ENCODE peak calls at places on chromosomes 5 and 9, in eight cellular contexts. One of them, this sample, is unnamed.

GRCh38 chr5:32421075-32421474 is 23.5 kb downstream of the ZFR start:
- DNase-seq in epithelial cell of prostate: no peak
- DNase-seq in AML-193: no peak
- DNase-seq in GM04503: no peak
- DNase-seq in trophoblast cell: no peak
- DNase-seq in activated CD4-positive, alpha-beta T cell treated with anti-CD3 and anti-CD28 coated beads, Interleukin-2, amount 50 U/mL, for 48 hours: no peak
- DNase-seq in A549: no peak
- DNase-seq in RWPE1: no peak
- DNase-seq in this sample: no peak

GRCh38 chr9:23851024-23851629 is 25.1 kb upstream of the ELAVL2 start:
- DNase-seq in A549: peak
- DNase-seq in GM04503: no peak
- DNase-seq in activated CD4-positive, alpha-beta T cell treated with anti-CD3 and anti-CD28 coated beads, Interleukin-2, amount 50 U/mL, for 48 hours: no peak
- DNase-seq in trophoblast cell: no peak
- DNase-seq in RWPE1: peak
- DNase-seq in epithelial cell of prostate: no peak
- DNase-seq in AML-193: no peak
- DNase-seq in this sample: no peak

GRCh38 chr9:136014928-136015633 is 53.9 kb upstream of the UBAC1 start:
- DNase-seq in GM04503: no peak
- DNase-seq in epithelial cell of prostate: no peak
- DNase-seq in AML-193: no peak
- DNase-seq in activated CD4-positive, alpha-beta T cell treated with anti-CD3 and anti-CD28 coated beads, Interleukin-2, amount 50 U/mL, for 48 hours: no peak
- DNase-seq in trophoblast cell: no peak
- DNase-seq in A549: no peak
- DNase-seq in RWPE1: no peak
- DNase-seq in this sample: no peak

GRCh38 chr9:133716564-133717112 is 21.5 kb downstream of the SARDH start:
- DNase-seq in RWPE1: no peak
- DNase-seq in epithelial cell of prostate: no peak
- DNase-seq in trophoblast cell: no peak
- DNase-seq in GM04503: no peak
- DNase-seq in activated CD4-positive, alpha-beta T cell treated with anti-CD3 and anti-CD28 coated beads, Interleukin-2, amount 50 U/mL, for 48 hours: no peak
- DNase-seq in A549: no peak
- DNase-seq in AML-193: no peak
- DNase-seq in this sample: no peak

GRCh38 chr9:88979021-88979420 is 12.2 kb upstream of the S1PR3 start:
- DNase-seq in RWPE1: no peak
- DNase-seq in A549: no peak
- DNase-seq in trophoblast cell: no peak
- DNase-seq in GM04503: no peak
- DNase-seq in epithelial cell of prostate: no peak
- DNase-seq in AML-193: no peak
- DNase-seq in activated CD4-positive, alpha-beta T cell treated with anti-CD3 and anti-CD28 coated beads, Interleukin-2, amount 50 U/mL, for 48 hours: no peak
- DNase-seq in this sample: no peak

GRCh38 chr5:172170251-172170701 is 17.7 kb downstream of the STK10 start:
- DNase-seq in epithelial cell of prostate: no peak
- DNase-seq in GM04503: no peak
- DNase-seq in RWPE1: no peak
- DNase-seq in trophoblast cell: no peak
- DNase-seq in activated CD4-positive, alpha-beta T cell treated with anti-CD3 and anti-CD28 coated beads, Interleukin-2, amount 50 U/mL, for 48 hours: no peak
- DNase-seq in A549: no peak
- DNase-seq in AML-193: no peak
- DNase-seq in this sample: no peak

GRCh38 chr5:80134879-80135278 is 99.7 kb downstream of the THBS4 start:
- DNase-seq in trophoblast cell: no peak
- DNase-seq in RWPE1: no peak
- DNase-seq in GM04503: no peak
- DNase-seq in A549: no peak
- DNase-seq in activated CD4-positive, alpha-beta T cell treated with anti-CD3 and anti-CD28 coated beads, Interleukin-2, amount 50 U/mL, for 48 hours: no peak
- DNase-seq in epithelial cell of prostate: no peak
- DNase-seq in AML-193: no peak
- DNase-seq in this sample: no peak

GRCh38 chr9:121222524-121223171 is 21.0 kb upstream of the RAB14 start:
- DNase-seq in trophoblast cell: peak
- DNase-seq in epithelial cell of prostate: no peak
- DNase-seq in RWPE1: peak
- DNase-seq in activated CD4-positive, alpha-beta T cell treated with anti-CD3 and anti-CD28 coated beads, Interleukin-2, amount 50 U/mL, for 48 hours: no peak
- DNase-seq in GM04503: no peak
- DNase-seq in AML-193: peak
- DNase-seq in A549: peak
- DNase-seq in this sample: no peak

GRCh38 chr9:135490166-135490870 is 10.2 kb upstream of the MRPS2 start:
- DNase-seq in GM04503: no peak
- DNase-seq in RWPE1: no peak
- DNase-seq in trophoblast cell: no peak
- DNase-seq in epithelial cell of prostate: no peak
- DNase-seq in A549: no peak
- DNase-seq in activated CD4-positive, alpha-beta T cell treated with anti-CD3 and anti-CD28 coated beads, Interleukin-2, amount 50 U/mL, for 48 hours: no peak
- DNase-seq in AML-193: no peak
- DNase-seq in this sample: no peak

GRCh38 chr5:27191786-27192505 is 153.6 kb upstream of the CDH9 start:
- DNase-seq in AML-193: no peak
- DNase-seq in RWPE1: peak
- DNase-seq in epithelial cell of prostate: no peak
- DNase-seq in A549: no peak
- DNase-seq in GM04503: no peak
- DNase-seq in trophoblast cell: no peak
- DNase-seq in activated CD4-positive, alpha-beta T cell treated with anti-CD3 and anti-CD28 coated beads, Interleukin-2, amount 50 U/mL, for 48 hours: no peak
- DNase-seq in this sample: peak

GRCh38 chr9:16532272-16532671 is 338.2 kb downstream of the BNC2 start:
- DNase-seq in RWPE1: no peak
- DNase-seq in GM04503: no peak
- DNase-seq in AML-193: no peak
- DNase-seq in epithelial cell of prostate: no peak
- DNase-seq in A549: no peak
- DNase-seq in activated CD4-positive, alpha-beta T cell treated with anti-CD3 and anti-CD28 coated beads, Interleukin-2, amount 50 U/mL, for 48 hours: no peak
- DNase-seq in trophoblast cell: no peak
- DNase-seq in this sample: no peak

GRCh38 chr9:134212809-134213507 is 48.6 kb upstream of the RNU6ATAC start:
- DNase-seq in AML-193: no peak
- DNase-seq in trophoblast cell: no peak
- DNase-seq in epithelial cell of prostate: no peak
- DNase-seq in GM04503: no peak
- DNase-seq in activated CD4-positive, alpha-beta T cell treated with anti-CD3 and anti-CD28 coated beads, Interleukin-2, amount 50 U/mL, for 48 hours: no peak
- DNase-seq in A549: no peak
- DNase-seq in RWPE1: no peak
- DNase-seq in this sample: no peak

GRCh38 chr5:663436-664342 is 29.5 kb downstream of the TPPP start:
- DNase-seq in activated CD4-positive, alpha-beta T cell treated with anti-CD3 and anti-CD28 coated beads, Interleukin-2, amount 50 U/mL, for 48 hours: no peak
- DNase-seq in RWPE1: no peak
- DNase-seq in epithelial cell of prostate: no peak
- DNase-seq in AML-193: no peak
- DNase-seq in A549: no peak
- DNase-seq in trophoblast cell: no peak
- DNase-seq in GM04503: no peak
- DNase-seq in this sample: no peak

GRCh38 chr5:93078082-93079038 is 502.7 kb downstream of the NR2F1-AS1 start:
- DNase-seq in trophoblast cell: peak
- DNase-seq in AML-193: no peak
- DNase-seq in RWPE1: peak
- DNase-seq in A549: peak
- DNase-seq in GM04503: peak
- DNase-seq in activated CD4-positive, alpha-beta T cell treated with anti-CD3 and anti-CD28 coated beads, Interleukin-2, amount 50 U/mL, for 48 hours: peak
- DNase-seq in epithelial cell of prostate: peak
- DNase-seq in this sample: peak

GRCh38 chr9:136941231-136942111 is 3.1 kb downstream of the FBXW5 start:
- DNase-seq in epithelial cell of prostate: no peak
- DNase-seq in A549: no peak
- DNase-seq in trophoblast cell: no peak
- DNase-seq in activated CD4-positive, alpha-beta T cell treated with anti-CD3 and anti-CD28 coated beads, Interleukin-2, amount 50 U/mL, for 48 hours: no peak
- DNase-seq in AML-193: no peak
- DNase-seq in RWPE1: no peak
- DNase-seq in GM04503: no peak
- DNase-seq in this sample: no peak

GRCh38 chr5:72441094-72441723 is 66.0 kb downstream of the ZNF366 start:
- DNase-seq in epithelial cell of prostate: no peak
- DNase-seq in AML-193: no peak
- DNase-seq in trophoblast cell: no peak
- DNase-seq in GM04503: no peak
- DNase-seq in activated CD4-positive, alpha-beta T cell treated with anti-CD3 and anti-CD28 coated beads, Interleukin-2, amount 50 U/mL, for 48 hours: no peak
- DNase-seq in RWPE1: no peak
- DNase-seq in A549: no peak
- DNase-seq in this sample: no peak

GRCh38 chr5:169242849-169243186 is 58.1 kb downstream of the SLIT3 start:
- DNase-seq in GM04503: no peak
- DNase-seq in trophoblast cell: no peak
- DNase-seq in RWPE1: no peak
- DNase-seq in epithelial cell of prostate: no peak
- DNase-seq in activated CD4-positive, alpha-beta T cell treated with anti-CD3 and anti-CD28 coated beads, Interleukin-2, amount 50 U/mL, for 48 hours: no peak
- DNase-seq in AML-193: no peak
- DNase-seq in A549: no peak
- DNase-seq in this sample: no peak

GRCh38 chr5:157076558-157076957 is 17.6 kb upstream of the HAVCR1 start:
- DNase-seq in AML-193: no peak
- DNase-seq in RWPE1: peak
- DNase-seq in A549: peak
- DNase-seq in GM04503: peak
- DNase-seq in activated CD4-positive, alpha-beta T cell treated with anti-CD3 and anti-CD28 coated beads, Interleukin-2, amount 50 U/mL, for 48 hours: no peak
- DNase-seq in epithelial cell of prostate: peak
- DNase-seq in trophoblast cell: no peak
- DNase-seq in this sample: peak

GRCh38 chr5:159902444-159903121 is 13.7 kb upstream of the ADRA1B start:
- DNase-seq in RWPE1: peak
- DNase-seq in trophoblast cell: no peak
- DNase-seq in A549: peak
- DNase-seq in activated CD4-positive, alpha-beta T cell treated with anti-CD3 and anti-CD28 coated beads, Interleukin-2, amount 50 U/mL, for 48 hours: no peak
- DNase-seq in AML-193: no peak
- DNase-seq in GM04503: no peak
- DNase-seq in epithelial cell of prostate: peak
- DNase-seq in this sample: peak

GRCh38 chr9:131500939-131501541 is 1.7 kb upstream of the POMT1 start:
- DNase-seq in trophoblast cell: no peak
- DNase-seq in activated CD4-positive, alpha-beta T cell treated with anti-CD3 and anti-CD28 coated beads, Interleukin-2, amount 50 U/mL, for 48 hours: peak
- DNase-seq in GM04503: peak
- DNase-seq in epithelial cell of prostate: peak
- DNase-seq in A549: no peak
- DNase-seq in AML-193: peak
- DNase-seq in RWPE1: peak
- DNase-seq in this sample: peak

GRCh38 chr5:117266237-117266725 is 691.7 kb upstream of the SEMA6A start:
- DNase-seq in trophoblast cell: no peak
- DNase-seq in GM04503: no peak
- DNase-seq in AML-193: no peak
- DNase-seq in epithelial cell of prostate: no peak
- DNase-seq in RWPE1: no peak
- DNase-seq in A549: no peak
- DNase-seq in activated CD4-positive, alpha-beta T cell treated with anti-CD3 and anti-CD28 coated beads, Interleukin-2, amount 50 U/mL, for 48 hours: no peak
- DNase-seq in this sample: peak

GRCh38 chr9:125659954-125660353 is 47.1 kb downstream of the MAPKAP1 start:
- DNase-seq in RWPE1: no peak
- DNase-seq in trophoblast cell: no peak
- DNase-seq in A549: no peak
- DNase-seq in AML-193: no peak
- DNase-seq in epithelial cell of prostate: no peak
- DNase-seq in GM04503: peak
- DNase-seq in activated CD4-positive, alpha-beta T cell treated with anti-CD3 and anti-CD28 coated beads, Interleukin-2, amount 50 U/mL, for 48 hours: no peak
- DNase-seq in this sample: peak

GRCh38 chr9:19174127-19174921 is 47.0 kb upstream of the PLIN2 start:
- DNase-seq in trophoblast cell: peak
- DNase-seq in A549: peak
- DNase-seq in activated CD4-positive, alpha-beta T cell treated with anti-CD3 and anti-CD28 coated beads, Interleukin-2, amount 50 U/mL, for 48 hours: peak
- DNase-seq in GM04503: peak
- DNase-seq in AML-193: peak
- DNase-seq in epithelial cell of prostate: peak
- DNase-seq in RWPE1: peak
- DNase-seq in this sample: peak

GRCh38 chr9:103872811-103873210 is 221.3 kb upstream of the SMC2 start:
- DNase-seq in activated CD4-positive, alpha-beta T cell treated with anti-CD3 and anti-CD28 coated beads, Interleukin-2, amount 50 U/mL, for 48 hours: no peak
- DNase-seq in GM04503: no peak
- DNase-seq in RWPE1: no peak
- DNase-seq in epithelial cell of prostate: no peak
- DNase-seq in trophoblast cell: no peak
- DNase-seq in AML-193: no peak
- DNase-seq in A549: no peak
- DNase-seq in this sample: no peak

GRCh38 chr9:17134396-17134842 is 421 bp upstream of the CNTLN start:
- DNase-seq in activated CD4-positive, alpha-beta T cell treated with anti-CD3 and anti-CD28 coated beads, Interleukin-2, amount 50 U/mL, for 48 hours: no peak
- DNase-seq in epithelial cell of prostate: no peak
- DNase-seq in A549: no peak
- DNase-seq in AML-193: no peak
- DNase-seq in GM04503: no peak
- DNase-seq in RWPE1: peak
- DNase-seq in trophoblast cell: peak
- DNase-seq in this sample: peak

GRCh38 chr9:34511160-34511513 is 11.7 kb downstream of the ENHO start:
- DNase-seq in A549: no peak
- DNase-seq in epithelial cell of prostate: no peak
- DNase-seq in activated CD4-positive, alpha-beta T cell treated with anti-CD3 and anti-CD28 coated beads, Interleukin-2, amount 50 U/mL, for 48 hours: no peak
- DNase-seq in GM04503: no peak
- DNase-seq in RWPE1: no peak
- DNase-seq in AML-193: no peak
- DNase-seq in trophoblast cell: no peak
- DNase-seq in this sample: no peak

GRCh38 chr9:127497656-127498290 is 46.5 kb downstream of the LRSAM1 start:
- DNase-seq in AML-193: no peak
- DNase-seq in RWPE1: no peak
- DNase-seq in trophoblast cell: no peak
- DNase-seq in activated CD4-positive, alpha-beta T cell treated with anti-CD3 and anti-CD28 coated beads, Interleukin-2, amount 50 U/mL, for 48 hours: no peak
- DNase-seq in A549: no peak
- DNase-seq in GM04503: no peak
- DNase-seq in epithelial cell of prostate: no peak
- DNase-seq in this sample: no peak

GRCh38 chr9:132409828-132410528 is at the start of gene CFAP77:
- DNase-seq in RWPE1: peak
- DNase-seq in trophoblast cell: no peak
- DNase-seq in A549: peak
- DNase-seq in activated CD4-positive, alpha-beta T cell treated with anti-CD3 and anti-CD28 coated beads, Interleukin-2, amount 50 U/mL, for 48 hours: peak
- DNase-seq in epithelial cell of prostate: no peak
- DNase-seq in AML-193: no peak
- DNase-seq in GM04503: peak
- DNase-seq in this sample: peak

GRCh38 chr9:120909904-120910303 is 16.7 kb downstream of the TRAF1 start:
- DNase-seq in activated CD4-positive, alpha-beta T cell treated with anti-CD3 and anti-CD28 coated beads, Interleukin-2, amount 50 U/mL, for 48 hours: peak
- DNase-seq in trophoblast cell: no peak
- DNase-seq in RWPE1: peak
- DNase-seq in AML-193: no peak
- DNase-seq in epithelial cell of prostate: no peak
- DNase-seq in A549: no peak
- DNase-seq in GM04503: no peak
- DNase-seq in this sample: no peak

GRCh38 chr5:136057401-136057951 is 28.7 kb downstream of the TGFBI start:
- DNase-seq in trophoblast cell: peak
- DNase-seq in RWPE1: no peak
- DNase-seq in GM04503: no peak
- DNase-seq in AML-193: peak
- DNase-seq in activated CD4-positive, alpha-beta T cell treated with anti-CD3 and anti-CD28 coated beads, Interleukin-2, amount 50 U/mL, for 48 hours: no peak
- DNase-seq in epithelial cell of prostate: no peak
- DNase-seq in A549: no peak
- DNase-seq in this sample: no peak

GRCh38 chr5:95332179-95332578 is 47.3 kb upstream of the MCTP1 start:
- DNase-seq in A549: no peak
- DNase-seq in AML-193: no peak
- DNase-seq in epithelial cell of prostate: no peak
- DNase-seq in activated CD4-positive, alpha-beta T cell treated with anti-CD3 and anti-CD28 coated beads, Interleukin-2, amount 50 U/mL, for 48 hours: no peak
- DNase-seq in GM04503: no peak
- DNase-seq in RWPE1: no peak
- DNase-seq in trophoblast cell: no peak
- DNase-seq in this sample: no peak

GRCh38 chr9:68979538-68980314 is 34.2 kb downstream of the PRKACG start:
- DNase-seq in AML-193: no peak
- DNase-seq in activated CD4-positive, alpha-beta T cell treated with anti-CD3 and anti-CD28 coated beads, Interleukin-2, amount 50 U/mL, for 48 hours: peak
- DNase-seq in GM04503: no peak
- DNase-seq in RWPE1: no peak
- DNase-seq in trophoblast cell: no peak
- DNase-seq in epithelial cell of prostate: no peak
- DNase-seq in A549: no peak
- DNase-seq in this sample: no peak

GRCh38 chr5:1461396-1461795 is 16.2 kb upstream of the SLC6A3 start:
- DNase-seq in RWPE1: no peak
- DNase-seq in A549: no peak
- DNase-seq in GM04503: no peak
- DNase-seq in AML-193: no peak
- DNase-seq in trophoblast cell: no peak
- DNase-seq in activated CD4-positive, alpha-beta T cell treated with anti-CD3 and anti-CD28 coated beads, Interleukin-2, amount 50 U/mL, for 48 hours: no peak
- DNase-seq in epithelial cell of prostate: no peak
- DNase-seq in this sample: no peak

GRCh38 chr5:175002128-175002527 is 277.7 kb downstream of the MSX2 start:
- DNase-seq in A549: no peak
- DNase-seq in RWPE1: no peak
- DNase-seq in GM04503: no peak
- DNase-seq in epithelial cell of prostate: no peak
- DNase-seq in activated CD4-positive, alpha-beta T cell treated with anti-CD3 and anti-CD28 coated beads, Interleukin-2, amount 50 U/mL, for 48 hours: no peak
- DNase-seq in trophoblast cell: no peak
- DNase-seq in AML-193: no peak
- DNase-seq in this sample: no peak

This sample was measured in foreskin keratinocyte.